ENCODE peak calls at places on chromosome 1, in ten cellular contexts. One of them, this sample, is unnamed.

GRCh38 chr1:31302749-31303441 is 6.1 kb downstream of the ZCCHC17 start:
- DNase-seq in heart left ventricle: no peak
- DNase-seq in renal cortical epithelial cell: no peak
- DNase-seq in cardiac muscle cell: peak
- DNase-seq in GOT3: no peak
- DNase-seq in NCI-H2029 treated with DMSO at 0.1 percent for 48 hours: no peak
- DNase-seq in caudate nucleus: no peak
- DNase-seq in fibroblast of pulmonary artery: peak
- DNase-seq in stimulated activated CD8-positive, alpha-beta memory T cell treated with anti-CD3 and anti-CD28 coated beads, Interleukin-15, amount 100 ng/mL, for 1 hour: no peak
- DNase-seq in WERI-Rb-1: no peak
- DNase-seq in this sample: no peak

GRCh38 chr1:16458801-16459200 is 18.3 kb downstream of the NECAP2 start:
- DNase-seq in heart left ventricle: no peak
- DNase-seq in renal cortical epithelial cell: no peak
- DNase-seq in cardiac muscle cell: no peak
- DNase-seq in GOT3: no peak
- DNase-seq in NCI-H2029 treated with DMSO at 0.1 percent for 48 hours: no peak
- DNase-seq in caudate nucleus: no peak
- DNase-seq in fibroblast of pulmonary artery: no peak
- DNase-seq in stimulated activated CD8-positive, alpha-beta memory T cell treated with anti-CD3 and anti-CD28 coated beads, Interleukin-15, amount 100 ng/mL, for 1 hour: no peak
- DNase-seq in WERI-Rb-1: no peak
- DNase-seq in this sample: no peak

GRCh38 chr1:66003690-66004089 is 211.0 kb downstream of the PDE4B start:
- DNase-seq in heart left ventricle: no peak
- DNase-seq in renal cortical epithelial cell: no peak
- DNase-seq in cardiac muscle cell: no peak
- DNase-seq in GOT3: no peak
- DNase-seq in NCI-H2029 treated with DMSO at 0.1 percent for 48 hours: no peak
- DNase-seq in caudate nucleus: no peak
- DNase-seq in fibroblast of pulmonary artery: no peak
- DNase-seq in stimulated activated CD8-positive, alpha-beta memory T cell treated with anti-CD3 and anti-CD28 coated beads, Interleukin-15, amount 100 ng/mL, for 1 hour: no peak
- DNase-seq in WERI-Rb-1: no peak
- DNase-seq in this sample: no peak

GRCh38 chr1:160646711-160647328 is at the start of gene SLAMF1:
- DNase-seq in heart left ventricle: no peak
- DNase-seq in renal cortical epithelial cell: no peak
- DNase-seq in cardiac muscle cell: no peak
- DNase-seq in GOT3: no peak
- DNase-seq in NCI-H2029 treated with DMSO at 0.1 percent for 48 hours: no peak
- DNase-seq in caudate nucleus: no peak
- DNase-seq in fibroblast of pulmonary artery: no peak
- DNase-seq in stimulated activated CD8-positive, alpha-beta memory T cell treated with anti-CD3 and anti-CD28 coated beads, Interleukin-15, amount 100 ng/mL, for 1 hour: no peak
- DNase-seq in WERI-Rb-1: no peak
- DNase-seq in this sample: peak

GRCh38 chr1:197145451-197146029 is 929 bp downstream of the ASPM start:
- DNase-seq in heart left ventricle: no peak
- DNase-seq in renal cortical epithelial cell: no peak
- DNase-seq in cardiac muscle cell: no peak
- DNase-seq in GOT3: no peak
- DNase-seq in NCI-H2029 treated with DMSO at 0.1 percent for 48 hours: no peak
- DNase-seq in caudate nucleus: no peak
- DNase-seq in fibroblast of pulmonary artery: no peak
- DNase-seq in stimulated activated CD8-positive, alpha-beta memory T cell treated with anti-CD3 and anti-CD28 coated beads, Interleukin-15, amount 100 ng/mL, for 1 hour: no peak
- DNase-seq in WERI-Rb-1: no peak
- DNase-seq in this sample: no peak

GRCh38 chr1:171355727-171356126 is 41.7 kb downstream of the FMO4 start:
- DNase-seq in heart left ventricle: no peak
- DNase-seq in renal cortical epithelial cell: peak
- DNase-seq in cardiac muscle cell: peak
- DNase-seq in GOT3: no peak
- DNase-seq in NCI-H2029 treated with DMSO at 0.1 percent for 48 hours: no peak
- DNase-seq in caudate nucleus: no peak
- DNase-seq in fibroblast of pulmonary artery: no peak
- DNase-seq in stimulated activated CD8-positive, alpha-beta memory T cell treated with anti-CD3 and anti-CD28 coated beads, Interleukin-15, amount 100 ng/mL, for 1 hour: no peak
- DNase-seq in WERI-Rb-1: no peak
- DNase-seq in this sample: no peak

GRCh38 chr1:3836421-3836820 is 20.6 kb downstream of the CEP104 start:
- DNase-seq in heart left ventricle: no peak
- DNase-seq in renal cortical epithelial cell: no peak
- DNase-seq in cardiac muscle cell: peak
- DNase-seq in GOT3: no peak
- DNase-seq in NCI-H2029 treated with DMSO at 0.1 percent for 48 hours: no peak
- DNase-seq in caudate nucleus: no peak
- DNase-seq in fibroblast of pulmonary artery: peak
- DNase-seq in stimulated activated CD8-positive, alpha-beta memory T cell treated with anti-CD3 and anti-CD28 coated beads, Interleukin-15, amount 100 ng/mL, for 1 hour: no peak
- DNase-seq in WERI-Rb-1: no peak
- DNase-seq in this sample: no peak

GRCh38 chr1:160821627-160822026 is 25.7 kb downstream of the LY9 start:
- DNase-seq in heart left ventricle: no peak
- DNase-seq in renal cortical epithelial cell: no peak
- DNase-seq in cardiac muscle cell: no peak
- DNase-seq in GOT3: no peak
- DNase-seq in NCI-H2029 treated with DMSO at 0.1 percent for 48 hours: no peak
- DNase-seq in caudate nucleus: no peak
- DNase-seq in fibroblast of pulmonary artery: no peak
- DNase-seq in stimulated activated CD8-positive, alpha-beta memory T cell treated with anti-CD3 and anti-CD28 coated beads, Interleukin-15, amount 100 ng/mL, for 1 hour: no peak
- DNase-seq in WERI-Rb-1: no peak
- DNase-seq in this sample: no peak

GRCh38 chr1:204075890-204076837 is 3.2 kb downstream of the SOX13 start:
- DNase-seq in heart left ventricle: no peak
- DNase-seq in renal cortical epithelial cell: no peak
- DNase-seq in cardiac muscle cell: no peak
- DNase-seq in GOT3: no peak
- DNase-seq in NCI-H2029 treated with DMSO at 0.1 percent for 48 hours: no peak
- DNase-seq in caudate nucleus: no peak
- DNase-seq in fibroblast of pulmonary artery: no peak
- DNase-seq in stimulated activated CD8-positive, alpha-beta memory T cell treated with anti-CD3 and anti-CD28 coated beads, Interleukin-15, amount 100 ng/mL, for 1 hour: no peak
- DNase-seq in WERI-Rb-1: no peak
- DNase-seq in this sample: no peak

This sample was measured in NAMALWA.